ENCODE peak calls at places on chromosomes 11 and 22, in eight cellular contexts. One of them, this sample, is unnamed.
A peak's percentile ranks its signal among the peaks of the same experiment; 100 is the strongest.

GRCh38 chr11:115872418-115872817 is 368.2 kb upstream of the CADM1 start:
- DNase-seq in stimulated activated CD4-positive, alpha-beta T cell treated with anti-CD3 and anti-CD28 coated beads, Interleukin-2, amount 100 ng/mL, for 48 hours: no peak
- DNase-seq in HS-27A: no peak
- DNase-seq in HCEC 1CT: no peak
- DNase-seq in skeletal muscle cell: no peak
- DNase-seq in psoas muscle: no peak
- DNase-seq in fibroblast of the aortic adventitia: no peak
- DNase-seq in fibroblast of the conjunctiva: no peak
- DNase-seq in this sample: no peak

GRCh38 chr11:72753341-72754148 is 1.3 kb upstream of the ARAP1 start:
- DNase-seq in stimulated activated CD4-positive, alpha-beta T cell treated with anti-CD3 and anti-CD28 coated beads, Interleukin-2, amount 100 ng/mL, for 48 hours: no peak
- DNase-seq in HS-27A: no peak
- DNase-seq in HCEC 1CT: no peak
- DNase-seq in skeletal muscle cell: no peak
- DNase-seq in psoas muscle: peak; percentile 57
- DNase-seq in fibroblast of the aortic adventitia: no peak
- DNase-seq in fibroblast of the conjunctiva: no peak
- DNase-seq in this sample: no peak

GRCh38 chr22:46003271-46004091 is 26.5 kb upstream of the WNT7B start:
- DNase-seq in stimulated activated CD4-positive, alpha-beta T cell treated with anti-CD3 and anti-CD28 coated beads, Interleukin-2, amount 100 ng/mL, for 48 hours: no peak
- DNase-seq in HS-27A: no peak
- DNase-seq in HCEC 1CT: no peak
- DNase-seq in skeletal muscle cell: no peak
- DNase-seq in psoas muscle: peak; percentile 58
- DNase-seq in fibroblast of the aortic adventitia: no peak
- DNase-seq in fibroblast of the conjunctiva: no peak
- DNase-seq in this sample: no peak

GRCh38 chr22:23784215-23784732 is 2.5 kb upstream of the SMARCB1 start:
- DNase-seq in stimulated activated CD4-positive, alpha-beta T cell treated with anti-CD3 and anti-CD28 coated beads, Interleukin-2, amount 100 ng/mL, for 48 hours: no peak
- DNase-seq in HS-27A: no peak
- DNase-seq in HCEC 1CT: no peak
- DNase-seq in skeletal muscle cell: no peak
- DNase-seq in psoas muscle: no peak
- DNase-seq in fibroblast of the aortic adventitia: no peak
- DNase-seq in fibroblast of the conjunctiva: no peak
- DNase-seq in this sample: no peak

GRCh38 chr11:12075822-12076821 is 34.3 kb upstream of the MICAL2 start:
- DNase-seq in stimulated activated CD4-positive, alpha-beta T cell treated with anti-CD3 and anti-CD28 coated beads, Interleukin-2, amount 100 ng/mL, for 48 hours: no peak
- DNase-seq in HS-27A: peak; percentile 98
- DNase-seq in HCEC 1CT: peak; percentile 100
- DNase-seq in skeletal muscle cell: peak; percentile 100
- DNase-seq in psoas muscle: peak; percentile 72
- DNase-seq in fibroblast of the aortic adventitia: peak; percentile 97
- DNase-seq in fibroblast of the conjunctiva: peak; percentile 90
- DNase-seq in this sample: no peak

GRCh38 chr22:17672417-17672991 is 33.9 kb downstream of the BCL2L13 start:
- DNase-seq in stimulated activated CD4-positive, alpha-beta T cell treated with anti-CD3 and anti-CD28 coated beads, Interleukin-2, amount 100 ng/mL, for 48 hours: no peak
- DNase-seq in HS-27A: no peak
- DNase-seq in HCEC 1CT: peak; percentile 11
- DNase-seq in skeletal muscle cell: no peak
- DNase-seq in psoas muscle: no peak
- DNase-seq in fibroblast of the aortic adventitia: peak; percentile 16
- DNase-seq in fibroblast of the conjunctiva: no peak
- DNase-seq in this sample: no peak

GRCh38 chr11:125286486-125286885 is 121.9 kb downstream of the PKNOX2 start:
- DNase-seq in stimulated activated CD4-positive, alpha-beta T cell treated with anti-CD3 and anti-CD28 coated beads, Interleukin-2, amount 100 ng/mL, for 48 hours: no peak
- DNase-seq in HS-27A: no peak
- DNase-seq in HCEC 1CT: no peak
- DNase-seq in skeletal muscle cell: no peak
- DNase-seq in psoas muscle: no peak
- DNase-seq in fibroblast of the aortic adventitia: no peak
- DNase-seq in fibroblast of the conjunctiva: no peak
- DNase-seq in this sample: no peak

GRCh38 chr11:94058630-94059029 is 37.5 kb downstream of the HEPHL1 start:
- DNase-seq in stimulated activated CD4-positive, alpha-beta T cell treated with anti-CD3 and anti-CD28 coated beads, Interleukin-2, amount 100 ng/mL, for 48 hours: no peak
- DNase-seq in HS-27A: no peak
- DNase-seq in HCEC 1CT: no peak
- DNase-seq in skeletal muscle cell: no peak
- DNase-seq in psoas muscle: no peak
- DNase-seq in fibroblast of the aortic adventitia: no peak
- DNase-seq in fibroblast of the conjunctiva: no peak
- DNase-seq in this sample: no peak

GRCh38 chr22:22787805-22788459 is 99.7 kb upstream of the IGLL5 start:
- DNase-seq in stimulated activated CD4-positive, alpha-beta T cell treated with anti-CD3 and anti-CD28 coated beads, Interleukin-2, amount 100 ng/mL, for 48 hours: peak; percentile 63
- DNase-seq in HS-27A: peak; percentile 4
- DNase-seq in HCEC 1CT: peak; percentile 38
- DNase-seq in skeletal muscle cell: no peak
- DNase-seq in psoas muscle: peak; percentile 66
- DNase-seq in fibroblast of the aortic adventitia: peak; percentile 56
- DNase-seq in fibroblast of the conjunctiva: peak; percentile 20
- DNase-seq in this sample: no peak

GRCh38 chr22:49208768-49209252 is 618.9 kb downstream of the BRD1 start:
- DNase-seq in stimulated activated CD4-positive, alpha-beta T cell treated with anti-CD3 and anti-CD28 coated beads, Interleukin-2, amount 100 ng/mL, for 48 hours: no peak
- DNase-seq in HS-27A: no peak
- DNase-seq in HCEC 1CT: no peak
- DNase-seq in skeletal muscle cell: no peak
- DNase-seq in psoas muscle: no peak
- DNase-seq in fibroblast of the aortic adventitia: no peak
- DNase-seq in fibroblast of the conjunctiva: no peak
- DNase-seq in this sample: no peak

GRCh38 chr11:27514558-27514957 is 8.0 kb upstream of the LIN7C start:
- DNase-seq in stimulated activated CD4-positive, alpha-beta T cell treated with anti-CD3 and anti-CD28 coated beads, Interleukin-2, amount 100 ng/mL, for 48 hours: no peak
- DNase-seq in HS-27A: peak; percentile 68
- DNase-seq in HCEC 1CT: peak; percentile 13
- DNase-seq in skeletal muscle cell: no peak
- DNase-seq in psoas muscle: no peak
- DNase-seq in fibroblast of the aortic adventitia: peak; percentile 23
- DNase-seq in fibroblast of the conjunctiva: no peak
- DNase-seq in this sample: peak; percentile 50

GRCh38 chr22:35384973-35385588 is 4.2 kb downstream of the HMOX1 start:
- DNase-seq in stimulated activated CD4-positive, alpha-beta T cell treated with anti-CD3 and anti-CD28 coated beads, Interleukin-2, amount 100 ng/mL, for 48 hours: no peak
- DNase-seq in HS-27A: no peak
- DNase-seq in HCEC 1CT: no peak
- DNase-seq in skeletal muscle cell: no peak
- DNase-seq in psoas muscle: no peak
- DNase-seq in fibroblast of the aortic adventitia: no peak
- DNase-seq in fibroblast of the conjunctiva: no peak
- DNase-seq in this sample: no peak